ENCODE peak calls at places on chromosomes 11 and 22, in eight cellular contexts. Q, E, H, V, Y, P, G and W are unnamed samples.
A peak's percentile ranks its signal among the peaks of the same experiment; 100 is the strongest.

GRCh38 chr11:60813324-60813723 is 28.2 kb downstream of the MS4A10 start:
- DNase-seq in E (no peak), H (no peak), G (no peak), P (no peak), Y (no peak), Q (no peak), V (no peak), W (no peak)

GRCh38 chr11:119093951-119094815 is 7.5 kb downstream of the DPAGT1 start:
- DNase-seq in E (peak; percentile 28), V (peak; percentile 44), H (no peak), G (no peak), Y (peak; percentile 63), Q (peak; percentile 44), P (peak; percentile 48), W (peak; percentile 49)

GRCh38 chr11:102986815-102987214 is 31.3 kb upstream of the MMP13 start:
- DNase-seq in P (no peak), Q (peak; percentile 66), Y (peak; percentile 63), V (no peak), G (peak; percentile 20), H (no peak), E (no peak), W (no peak)

GRCh38 chr11:20127671-20128527 is 32.4 kb downstream of the DBX1 start:
- DNase-seq in G (peak; percentile 48), H (no peak), V (peak; percentile 90), Q (peak; percentile 78), P (peak; percentile 81), Y (peak; percentile 73), E (peak; percentile 87), W (peak; percentile 81)

GRCh38 chr22:38238519-38239051 is 34.2 kb downstream of the TMEM184B start:
- DNase-seq in Y (no peak), V (no peak), G (no peak), H (no peak), Q (peak; percentile 78), P (no peak), E (peak; percentile 62), W (no peak)

GRCh38 chr11:120013325-120014250 is 124.3 kb downstream of the TRIM29 start:
- DNase-seq in E (peak; percentile 74), G (no peak), Q (peak; percentile 29), Y (peak; percentile 7), H (peak; percentile 81), P (peak; percentile 11), V (peak; percentile 77), W (peak; percentile 20)

GRCh38 chr11:112518371-112518770 is 257.7 kb upstream of the PLET1 start:
- DNase-seq in Y (peak; percentile 35), E (no peak), P (no peak), G (no peak), Q (no peak), H (no peak), V (no peak), W (no peak)

GRCh38 chr22:42648368-42649260 is 578 bp downstream of the CYB5R3 start:
- DNase-seq in P (peak; percentile 34), G (no peak), Q (peak; percentile 43), E (peak; percentile 20), H (no peak), V (no peak), Y (peak; percentile 62), W (peak; percentile 38)

GRCh38 chr11:11876458-11876857 is 34.7 kb downstream of the USP47 start:
- DNase-seq in Y (peak; percentile 18), Q (peak; percentile 22), V (no peak), E (no peak), G (no peak), P (no peak), H (no peak), W (no peak)

GRCh38 chr11:118366287-118366686 is 6.9 kb downstream of the UBE4A start:
- DNase-seq in E (no peak), G (no peak), Q (no peak), Y (no peak), H (no peak), P (no peak), V (no peak), W (no peak)

GRCh38 chr11:57458410-57459111 is 1.8 kb upstream of the RTN4RL2 start:
- DNase-seq in E (peak; percentile 84), V (peak; percentile 80), G (no peak), P (peak; percentile 77), Y (peak; percentile 42), Q (peak; percentile 29), H (no peak), W (peak; percentile 75)

GRCh38 chr11:64339319-64339718 is 685 bp upstream of the CCDC88B start:
- DNase-seq in G (no peak), E (no peak), H (no peak), Q (no peak), V (no peak), Y (no peak), P (no peak), W (no peak)

GRCh38 chr11:64916040-64916847 is 765 bp downstream of the ATG2A start:
- DNase-seq in E (peak; percentile 51), G (no peak), Y (peak; percentile 41), H (no peak), P (peak; percentile 34), V (peak; percentile 35), Q (peak; percentile 40), W (peak; percentile 38)

GRCh38 chr22:19775496-19776325 is 15.1 kb downstream of the TBX1 start:
- DNase-seq in E (no peak), Q (no peak), P (no peak), Y (no peak), G (no peak), H (no peak), V (no peak), W (no peak)

GRCh38 chr11:3950996-3951662 is 95.7 kb downstream of the STIM1 start:
- DNase-seq in G (peak; percentile 73), H (no peak), Q (peak; percentile 65), Y (peak; percentile 91), V (no peak), P (no peak), E (no peak), W (no peak)

GRCh38 chr22:50072714-50073538 is 12.3 kb downstream of the MLC1 start:
- DNase-seq in P (no peak), G (no peak), Q (no peak), H (no peak), E (no peak), Y (no peak), V (no peak), W (no peak)

GRCh38 chr22:38761202-38762162 is 5.7 kb upstream of the SUN2 start:
- DNase-seq in Y (no peak), P (no peak), G (no peak), H (no peak), E (no peak), V (no peak), Q (no peak), W (no peak)

GRCh38 chr11:18364495-18365047 is 29.8 kb upstream of the LDHA start:
- DNase-seq in Y (peak; percentile 6), H (no peak), G (no peak), E (no peak), Q (no peak), V (no peak), P (no peak), W (no peak)

GRCh38 chr11:61480936-61481335 is 27.6 kb upstream of the LRRC10B start:
- DNase-seq in Q (peak; percentile 29), E (no peak), Y (peak; percentile 20), G (no peak), P (no peak), V (peak; percentile 89), H (no peak), W (no peak)

GRCh38 chr11:64867748-64868462 is 10.5 kb downstream of the EHD1 start:
- DNase-seq in Q (peak; percentile 42), E (no peak), Y (no peak), H (no peak), G (no peak), P (no peak), V (no peak), W (peak; percentile 37)

GRCh38 chr11:113546757-113547507 is 71.7 kb upstream of the DRD2 start:
- DNase-seq in Q (peak; percentile 9), Y (peak; percentile 68), G (peak; percentile 81), P (no peak), H (no peak), E (peak; percentile 15), V (no peak), W (no peak)

GRCh38 chr11:492416-493226 is 14.4 kb downstream of the RNH1 start:
- DNase-seq in P (no peak), H (no peak), G (no peak), V (no peak), E (no peak), Y (no peak), Q (no peak), W (no peak)

GRCh38 chr22:11627436-11627797 is 3900.6 kb upstream of the OR11H1 start:
- DNase-seq in E (peak; percentile 8), V (no peak), Y (no peak), G (no peak), Q (no peak), H (no peak), P (no peak), W (no peak)